ENCODE peak calls at places on chromosomes 12 and 14, in six cellular contexts. T is body of pancreas, G is transverse colon, W is GM12878, M is adrenal gland, X is right lobe of liver. E is an unnamed sample.
A peak's percentile ranks its signal among the peaks of the same experiment; 100 is the strongest.

GRCh38 chr14:58815046-58815701 is 177.4 kb downstream of the DACT1 start:
- DNase-seq in T (no peak), G (no peak), W (no peak), M (no peak), X (no peak), E (no peak)

GRCh38 chr14:21023817-21024667 is 819 bp downstream of the NDRG2 start:
- DNase-seq in T (no peak), G (peak; percentile 47), W (no peak), M (no peak), X (peak; percentile 45), E (no peak)

GRCh38 chr12:48882972-48883304 is 17.3 kb upstream of the RND1 start:
- DNase-seq in T (no peak), G (no peak), W (no peak), M (no peak), X (no peak), E (no peak)

GRCh38 chr12:115470977-115471376 is 787.0 kb upstream of the TBX3 start:
- DNase-seq in T (no peak), G (no peak), W (no peak), M (no peak), X (no peak), E (no peak)

GRCh38 chr12:79407671-79408622 is 282.8 kb downstream of the PAWR start:
- DNase-seq in T (peak; percentile 48), G (peak; percentile 69), W (peak; percentile 9), M (peak; percentile 54), X (peak; percentile 25), E (no peak)

GRCh38 chr14:61106627-61107147 is 125.6 kb downstream of the SLC38A6 start:
- DNase-seq in T (no peak), G (no peak), W (no peak), M (no peak), X (no peak), E (no peak)

GRCh38 chr14:98219638-98220037 is 1052.4 kb downstream of the BCL11B start:
- DNase-seq in T (no peak), G (no peak), W (no peak), M (no peak), X (no peak), E (no peak)

GRCh38 chr12:131139363-131140068 is 185.8 kb downstream of the ADGRD1 start:
- DNase-seq in T (no peak), G (no peak), W (no peak), M (no peak), X (no peak), E (peak; percentile 76)

GRCh38 chr14:100037351-100037750 is 27.9 kb upstream of the EVL start:
- DNase-seq in T (no peak), G (no peak), W (no peak), M (no peak), X (no peak), E (no peak)

GRCh38 chr12:49838973-49839633 is 3.8 kb downstream of the BCDIN3D start:
- DNase-seq in T (no peak), G (no peak), W (no peak), M (no peak), X (no peak), E (no peak)

GRCh38 chr14:38838049-38838978 is 264.7 kb downstream of the SEC23A start:
- DNase-seq in T (no peak), G (peak; percentile 52), W (no peak), M (no peak), X (no peak), E (no peak)

GRCh38 chr14:24060443-24060842 is 8.6 kb downstream of the CARMIL3 start:
- DNase-seq in T (no peak), G (no peak), W (no peak), M (no peak), X (no peak), E (no peak)

GRCh38 chr14:35286707-35287106 is 5.5 kb upstream of the PSMA6 start:
- DNase-seq in T (no peak), G (no peak), W (no peak), M (no peak), X (no peak), E (no peak)

DNA sequence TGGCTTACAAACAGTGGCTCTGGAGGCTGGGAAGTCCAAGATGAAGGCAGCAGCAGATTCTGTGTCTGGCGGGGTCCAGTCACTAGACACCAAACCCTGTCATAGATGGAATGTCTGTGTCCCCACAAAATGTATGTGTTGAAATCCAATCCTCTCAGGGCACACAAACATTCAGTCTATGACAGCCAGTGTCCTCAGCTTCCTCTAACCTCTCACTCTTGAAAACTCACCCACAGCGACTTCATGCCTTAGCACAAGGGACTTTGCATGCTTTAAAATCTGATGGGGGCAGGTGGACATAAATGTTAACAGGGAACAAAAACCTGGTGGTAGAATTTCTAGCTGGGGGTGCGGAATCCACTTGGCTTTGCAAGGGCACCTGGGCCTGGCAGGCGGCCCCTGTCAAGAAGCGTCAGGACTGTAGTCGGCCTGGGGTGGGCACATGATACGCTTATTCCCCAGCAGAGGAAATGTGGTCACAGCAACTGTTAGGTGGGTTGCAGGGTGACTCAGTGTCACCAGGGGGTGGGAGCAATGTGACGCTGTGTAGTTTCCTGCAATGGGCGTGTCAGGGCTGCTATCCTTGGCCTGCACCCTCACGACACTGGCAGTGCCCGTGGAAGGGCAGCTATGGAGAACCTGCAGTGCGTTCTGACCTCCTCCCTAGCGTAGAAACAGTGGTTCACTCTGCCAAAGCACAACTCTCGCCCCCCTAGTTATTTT is 17.7 kb downstream of the RIN3 start:
- DNase-seq in T (no peak), G (no peak), W (no peak), M (no peak), X (no peak), E (peak; percentile 81)
- TF ChIP-seq POLR2A in T (no peak), G (no peak), W (peak; percentile 60), M (no peak), X (peak; percentile 19), E (peak; percentile 48)

GRCh38 chr14:80087411-80087810 is 123.9 kb downstream of the DIO2 start:
- DNase-seq in T (no peak), G (no peak), W (no peak), M (no peak), X (no peak), E (no peak)
- H3K27ac ChIP-seq in T (no peak overlapping the region), G (no peak overlapping the region), W (no peak overlapping the region), M (no peak overlapping the region), X (no peak overlapping the region), E (no peak overlapping the region)

DNA sequence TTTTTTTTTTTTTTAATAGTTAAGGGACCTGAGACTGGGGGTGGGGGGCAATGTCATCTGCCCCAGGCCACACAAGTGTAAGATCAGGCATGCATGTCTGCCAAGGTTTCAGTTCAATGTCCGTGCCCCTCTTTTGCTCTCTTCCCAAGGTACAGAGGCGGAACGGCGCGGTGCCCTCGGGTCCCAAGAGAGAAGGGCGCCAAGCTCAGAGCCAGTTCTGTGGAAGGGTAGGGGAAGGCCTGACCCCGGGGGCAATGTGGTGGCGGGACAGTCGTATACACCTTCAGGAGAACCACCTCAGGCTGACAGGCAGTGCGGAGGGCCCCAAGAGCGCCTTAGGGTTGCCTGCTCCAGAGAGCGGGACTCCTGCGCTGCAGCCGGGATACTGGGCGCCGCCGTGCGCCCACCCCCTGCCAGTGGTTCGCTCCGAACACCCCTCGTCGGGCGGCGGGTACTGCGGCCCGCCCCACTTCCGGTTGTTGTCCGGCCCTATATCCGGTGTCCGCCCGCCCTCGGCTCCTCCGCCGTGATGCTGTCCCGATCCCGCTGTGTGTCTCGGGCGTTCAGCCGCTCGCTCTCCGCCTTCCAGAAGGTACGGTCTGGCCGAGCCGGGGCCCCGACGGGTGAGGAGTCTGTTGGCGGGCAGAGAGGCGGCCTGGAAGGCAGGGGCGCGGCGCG is at the start of gene DLST:
- DNase-seq in T (peak; percentile 89), G (peak; percentile 91), W (peak; percentile 39), M (peak; percentile 88), X (peak; percentile 89), E (peak; percentile 87)
- TF ChIP-seq POLR2A in T (peak; percentile 64), G (peak; percentile 87), W (peak; percentile 95), M (no peak), X (peak; percentile 81), E (peak; percentile 90)

DNA sequence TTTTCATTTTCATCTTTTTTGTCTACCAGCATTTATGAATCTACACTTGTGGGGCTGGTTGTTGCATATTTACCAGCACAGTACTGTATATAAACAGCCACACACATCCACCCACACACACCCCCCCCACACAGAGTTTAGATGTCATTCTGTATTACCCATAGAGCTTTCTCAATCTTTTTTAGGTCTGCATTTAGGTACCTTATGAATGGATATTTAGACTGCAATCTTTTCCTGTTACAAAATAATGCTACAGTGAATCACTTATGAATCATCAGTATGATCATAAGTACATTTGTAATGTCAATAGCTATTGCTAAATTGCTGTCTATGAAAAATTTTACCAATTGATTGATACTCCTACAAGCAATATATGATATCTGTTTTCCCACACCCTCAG is 67.3 kb upstream of the STK38L start:
- DNase-seq in T (no peak), G (no peak), W (no peak), M (no peak), X (no peak), E (no peak)
- H3K27ac ChIP-seq in T (no peak overlapping the region), G (no peak overlapping the region), W (no peak overlapping the region), M (no peak overlapping the region), X (no peak overlapping the region), E (no peak overlapping the region)

DNA sequence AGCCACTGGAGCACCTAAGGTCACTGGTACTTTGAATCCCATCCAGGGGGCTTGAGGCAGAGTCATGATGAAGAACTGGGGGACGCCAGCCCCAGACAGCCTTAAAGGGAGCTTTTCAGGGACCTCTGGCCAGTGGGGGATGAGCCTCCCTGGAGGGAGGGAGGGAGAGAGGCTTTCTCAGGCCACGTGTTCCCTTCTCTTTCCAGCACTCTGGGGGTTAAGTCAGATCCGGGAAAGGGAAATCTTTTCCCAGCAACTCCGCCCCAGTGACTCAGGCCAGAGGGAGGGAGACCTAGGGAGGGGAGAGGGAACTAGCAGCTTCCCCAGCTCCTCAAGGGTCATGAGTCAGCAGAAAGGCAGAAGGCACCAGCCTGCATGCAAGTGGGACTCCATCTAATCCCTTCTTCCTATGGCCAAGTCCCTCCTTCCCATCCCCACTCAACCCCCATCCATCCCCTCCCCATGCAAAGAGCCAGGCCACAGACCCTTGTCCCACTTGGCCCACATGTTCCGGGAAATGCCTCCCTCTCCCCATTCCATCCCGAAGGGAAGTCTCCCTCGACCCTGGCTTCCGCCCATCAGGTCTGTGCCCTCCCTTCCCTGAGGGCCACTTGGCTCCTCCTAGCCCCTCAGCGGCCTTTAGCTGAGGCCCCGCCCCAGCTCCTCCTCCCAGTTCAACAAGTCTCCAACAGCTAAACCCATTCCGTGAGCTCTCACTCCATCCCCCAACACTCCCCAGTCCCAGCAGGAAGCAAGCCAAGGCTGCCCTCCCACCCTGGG is 5.6 kb downstream of the TNFRSF1A start:
- DNase-seq in T (peak; percentile 89), G (peak; percentile 92), W (no peak), M (peak; percentile 90), X (peak; percentile 96), E (peak; percentile 97)
- TF ChIP-seq POLR2A in T (no peak), G (peak; percentile 66), W (peak; percentile 57), M (peak; percentile 52), X (peak; percentile 70), E (peak; percentile 71)

GRCh38 chr12:122966743-122967058 is 438 bp upstream of the ABCB9 start:
- DNase-seq in T (no peak), G (no peak), W (no peak), M (no peak), X (no peak), E (no peak)
- H3K27ac ChIP-seq in T (peak overlapping the region; percentile 40), G (peak overlapping the region; percentile 67), W (no peak overlapping the region), M (no peak overlapping the region), X (no peak overlapping the region), E (no peak overlapping the region)

E was measured in upper lobe of left lung.